ENCODE peak calls at places on chromosomes 3 and 15, in five cellular contexts. H, B, J, I and U are unnamed samples. For H3K4me1, the result is how much of the 10 kb centered on the place peaks cover.

GRCh38 chr15:62071711-62072308 is 5.0 kb downstream of the C2CD4A start:
- DNase-seq in J (no peak), H (no peak), B (no peak), I (no peak), U (no peak)

GRCh38 chr3:194686816-194687637 is 1.3 kb downstream of the FAM43A start:
- DNase-seq in I (peak), B (peak), J (peak), H (peak), U (peak)

GRCh38 chr3:48301814-48302194 is 31.7 kb downstream of the SPINK8 start:
- DNase-seq in B (no peak), I (peak), J (peak), H (peak), U (no peak)

GRCh38 chr3:31925271-31925630 is 55.8 kb downstream of the OSBPL10 start:
- DNase-seq in B (no peak), J (no peak), H (no peak), I (no peak), U (no peak)

GRCh38 chr3:56823984-56824703 is 22.4 kb upstream of the ARHGEF3 start:
- DNase-seq in B (no peak), I (no peak), H (no peak), J (no peak), U (no peak)

GRCh38 chr3:185717121-185717520 is 107.7 kb downstream of the IGF2BP2 start:
- DNase-seq in I (no peak), B (no peak), H (no peak), J (no peak), U (no peak)

GRCh38 chr3:80682235-80682634 is 914.4 kb upstream of the ROBO1 start:
- DNase-seq in B (no peak), H (no peak), I (no peak), J (no peak), U (no peak)

GRCh38 chr3:58688563-58688962 is 22.0 kb upstream of the FAM3D start:
- DNase-seq in I (no peak), H (no peak), J (no peak), B (no peak), U (peak)

GRCh38 chr15:58434334-58434888 is 2.6 kb downstream of the LIPC start:
- DNase-seq in B (no peak), H (no peak), I (peak), J (no peak), U (no peak)

GRCh38 chr3:69292959-69293574 is 92.8 kb downstream of the FRMD4B start:
- DNase-seq in H (no peak), J (no peak), I (no peak), B (no peak), U (no peak)

GRCh38 chr15:92416557-92416956 is 22.9 kb downstream of the ST8SIA2 start:
- DNase-seq in J (no peak), B (peak), I (no peak), H (no peak), U (no peak)

DNA sequence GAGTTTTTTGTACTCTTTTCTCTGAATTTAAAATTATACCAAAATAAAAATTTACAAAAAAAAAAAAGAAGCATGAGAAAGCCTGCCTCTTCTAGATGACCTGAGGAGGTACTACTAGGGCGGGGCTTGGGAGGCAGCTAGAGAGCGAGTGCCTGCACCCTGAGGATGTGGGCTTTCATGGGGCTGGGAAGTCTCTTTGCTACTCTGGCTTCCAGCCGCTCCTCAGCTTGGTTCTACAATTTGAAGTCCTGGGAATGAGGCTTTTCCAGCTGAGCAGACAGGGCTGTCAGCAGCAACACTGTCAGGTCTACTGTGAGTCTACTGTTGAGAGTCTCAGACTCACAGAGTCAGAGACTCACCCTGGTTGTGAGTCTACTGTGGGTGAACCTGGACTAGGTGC is 8.2 kb upstream of the PSTPIP1 start:
- DNase-seq in H (no peak), J (no peak), B (no peak), I (no peak), U (no peak)
- H3K4me1 ChIP-seq in H (under half), J (under half), B (under half), I (under half), U (under half)

DNA sequence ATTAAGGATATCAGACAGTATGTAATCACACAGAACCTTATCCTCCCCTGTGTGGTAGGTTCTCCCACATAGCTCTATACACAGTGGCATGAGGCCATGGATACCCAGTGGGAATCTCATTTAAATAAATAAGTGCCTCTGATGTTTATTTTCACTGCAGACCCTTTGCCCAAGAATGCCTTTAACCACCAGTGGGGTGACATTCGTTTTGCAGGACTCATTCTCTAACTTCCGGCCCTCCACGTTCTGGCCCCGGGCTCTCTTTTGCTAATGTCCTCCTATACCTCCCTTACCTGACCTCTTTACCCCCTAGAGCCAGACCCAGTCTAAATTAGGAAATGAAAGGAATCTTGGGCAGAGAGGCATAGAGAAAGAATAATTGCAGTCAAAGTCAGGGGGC is 8.3 kb downstream of the CCDC80 start:
- DNase-seq in I (no peak), B (no peak), J (no peak), H (no peak), U (no peak)
- H3K4me3 ChIP-seq in I (no peak), B (no peak), J (no peak), H (no peak), U (no peak)

DNA sequence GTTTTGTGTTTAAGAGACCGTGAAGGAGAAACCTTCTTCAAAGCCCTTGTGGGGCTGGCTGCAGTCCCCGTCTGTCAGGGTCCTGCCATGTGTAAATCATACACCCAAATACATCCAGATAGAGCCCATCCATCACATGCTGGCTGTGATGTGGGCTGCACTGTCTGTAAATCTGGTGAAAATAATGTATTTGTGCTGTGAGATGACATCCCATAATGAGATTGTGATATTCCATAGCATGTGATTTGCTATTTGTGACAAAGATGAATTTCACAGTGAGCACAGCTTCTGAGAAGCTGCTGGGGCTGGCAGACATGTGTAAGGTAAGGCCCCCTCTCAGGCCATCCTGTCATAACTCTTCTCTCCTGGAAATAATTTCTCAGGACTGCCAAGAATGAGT is 114.3 kb upstream of the MB21D2 start:
- DNase-seq in H (no peak), J (no peak), B (no peak), I (no peak), U (no peak)
- TF ChIP-seq POLR2A in H (no peak), J (no peak), B (no peak), I (no peak), U (no peak)

DNA sequence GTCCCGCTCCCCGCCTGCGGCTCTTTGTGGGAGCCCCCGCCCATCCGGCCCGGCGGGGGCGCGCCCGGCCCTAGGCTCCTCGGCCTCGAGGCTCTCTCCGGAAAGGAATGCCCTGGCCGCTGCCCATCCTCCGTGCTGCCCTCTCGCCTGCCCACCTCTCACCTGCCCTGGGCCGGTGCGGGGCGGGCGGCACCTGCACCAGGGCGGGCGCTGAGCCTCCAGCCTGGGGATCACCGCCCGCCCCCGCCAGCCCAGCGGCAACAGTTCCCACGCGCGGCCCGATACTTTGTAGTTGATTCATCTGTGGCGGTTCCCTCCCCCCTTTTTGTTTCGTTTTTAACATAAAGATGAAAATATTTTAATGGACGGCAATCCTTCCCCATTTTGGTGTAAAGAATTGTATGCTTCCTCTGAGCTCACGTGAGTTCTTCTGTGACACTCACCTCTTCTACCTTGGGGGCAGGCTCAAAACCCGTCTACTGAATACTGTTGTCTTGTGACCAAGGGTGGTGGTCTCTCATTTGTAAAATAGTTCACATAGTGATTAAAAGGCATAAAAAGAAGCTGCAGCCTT is 1.9 kb downstream of the KLF13 start:
- DNase-seq in J (no peak), H (peak), I (peak), B (no peak), U (no peak)
- H3K4me1 ChIP-seq in J (under half), H (under half), I (half or more), B (half or more), U (under half)

GRCh38 chr3:141368925-141369794 is 856 bp downstream of the ZBTB38 start:
- DNase-seq in J (no peak), I (no peak), B (no peak), H (no peak), U (no peak)
- H3K4me3 ChIP-seq in J (peak), I (peak), B (peak), H (no peak), U (peak)